ENCODE peak calls at places on chromosomes 16 and 17, in nine cellular contexts. N, S, L, G, O, M, C, P and J are unnamed samples.

GRCh38 chr17:62875296-62875695 is 67.2 kb upstream of the MARCHF10 start:
- DNase-seq in N (no peak), S (no peak), L (no peak), G (no peak), O (no peak), M (no peak), C (no peak), P (no peak), J (no peak)

GRCh38 chr17:66547170-66547865 is 244.9 kb downstream of the PRKCA start:
- DNase-seq in N (no peak), S (no peak), L (no peak), G (no peak), O (no peak), M (no peak), C (no peak), P (no peak), J (no peak)

GRCh38 chr17:880074-880870 is 98.1 kb downstream of the MRM3 start:
- DNase-seq in N (no peak), S (peak), L (peak), G (no peak), O (no peak), M (no peak), C (no peak), P (no peak), J (no peak)

GRCh38 chr17:80220709-80221215 is 535 bp downstream of the SLC26A11 start:
- DNase-seq in N (no peak), S (no peak), L (no peak), G (no peak), O (no peak), M (no peak), C (peak), P (no peak), J (peak)

GRCh38 chr17:48510761-48511604 is 19.8 kb downstream of the HOXB1 start:
- DNase-seq in N (no peak), S (no peak), L (peak), G (no peak), O (no peak), M (peak), C (peak), P (no peak), J (no peak)

GRCh38 chr17:29007456-29008455 is 1.9 kb upstream of the SEZ6 start:
- DNase-seq in N (no peak), S (peak), L (peak), G (no peak), O (no peak), M (no peak), C (peak), P (no peak), J (no peak)

GRCh38 chr17:8746501-8747236 is 2.0 kb upstream of the CCDC42 start:
- DNase-seq in N (no peak), S (peak), L (no peak), G (no peak), O (no peak), M (no peak), C (no peak), P (no peak), J (no peak)

GRCh38 chr17:31596382-31597323 is 205.2 kb downstream of the RAB11FIP4 start:
- DNase-seq in N (peak), S (peak), L (peak), G (no peak), O (no peak), M (no peak), C (peak), P (no peak), J (peak)

GRCh38 chr17:82962163-82962720 is 117.2 kb upstream of the METRNL start:
- DNase-seq in N (no peak), S (peak), L (no peak), G (peak), O (no peak), M (no peak), C (peak), P (no peak), J (no peak)

GRCh38 chr17:37743875-37744632 is 805 bp downstream of the HNF1B start:
- DNase-seq in N (no peak), S (no peak), L (no peak), G (peak), O (no peak), M (no peak), C (no peak), P (no peak), J (peak)

GRCh38 chr17:83062011-83062817 is 17.2 kb upstream of the METRNL start:
- DNase-seq in N (peak), S (no peak), L (no peak), G (peak), O (no peak), M (peak), C (no peak), P (no peak), J (no peak)

GRCh38 chr16:67342616-67343015 is 16.0 kb downstream of the LRRC36 start:
- DNase-seq in N (no peak), S (no peak), L (no peak), G (no peak), O (no peak), M (no peak), C (no peak), P (no peak), J (no peak)

GRCh38 chr16:3101841-3102470 is 2.9 kb upstream of the ZSCAN10 start:
- DNase-seq in N (no peak), S (no peak), L (no peak), G (no peak), O (no peak), M (no peak), C (no peak), P (no peak), J (no peak)

GRCh38 chr17:77736207-77736600 is 222.3 kb upstream of the TNRC6C start:
- DNase-seq in N (no peak), S (no peak), L (no peak), G (no peak), O (peak), M (no peak), C (no peak), P (no peak), J (peak)

GRCh38 chr17:82998637-82999036 is 80.8 kb upstream of the METRNL start:
- DNase-seq in N (no peak), S (no peak), L (no peak), G (no peak), O (no peak), M (no peak), C (no peak), P (no peak), J (no peak)